ENCODE peak calls at places on chromosome 21, in six cellular contexts. Y is fibroblast of gingiva; C is GF-D8; O is fibroblast of mammary gland; H is stimulated activated CD4-positive, alpha-beta T cell treated with anti-CD3 and anti-CD28 coated beads, Interleukin-12 subunit alpha, Interleukin-12 subunit beta, amount 100 ng/mL, for 48 hours; F is activated CD4-positive, CD25-positive, alpha-beta regulatory T cell treated with anti-CD3 and anti-CD28 coated beads, Interleukin-2, amount 50 U/mL, for 72 hours. N is an unnamed sample.

GRCh38 chr21:17793675-17794123 is 25.5 kb downstream of the C21orf91 start:
- DNase-seq in F (no peak), H (no peak), C (no peak), Y (peak; percentile 51), O (peak; percentile 53), N (no peak)

GRCh38 chr21:45508607-45509565 is 33.4 kb downstream of the SLC19A1 start:
- DNase-seq in F (no peak), O (peak; percentile 15), C (no peak), Y (no peak), H (no peak), N (peak; percentile 69)

GRCh38 chr21:38821248-38821647 is 15.5 kb downstream of the ETS2 start:
- DNase-seq in O (no peak), Y (no peak), H (no peak), C (no peak), F (no peak), N (no peak)

GRCh38 chr21:33324311-33325221 is at the start of gene IFNAR1:
- DNase-seq in C (peak; percentile 99), H (peak; percentile 99), O (peak; percentile 97), F (peak; percentile 98), Y (peak; percentile 99), N (peak; percentile 99)

GRCh38 chr21:42583150-42583991 is 69.7 kb downstream of the SLC37A1 start:
- DNase-seq in F (peak; percentile 20), O (no peak), C (no peak), H (no peak), Y (no peak), N (no peak)

GRCh38 chr21:44024895-44025353 is 12.8 kb downstream of the TRAPPC10 start:
- DNase-seq in O (peak; percentile 76), Y (peak; percentile 66), C (peak; percentile 82), F (no peak), H (no peak), N (no peak)

GRCh38 chr21:45489480-45489982 is 52.7 kb downstream of the SLC19A1 start:
- DNase-seq in F (no peak), C (no peak), Y (no peak), O (no peak), H (no peak), N (no peak)

GRCh38 chr21:27206368-27206982 is 239.6 kb upstream of the ADAMTS5 start:
- DNase-seq in F (no peak), H (no peak), C (no peak), Y (peak; percentile 14), O (no peak), N (no peak)

GRCh38 chr21:27648560-27648959 is 681.7 kb upstream of the ADAMTS5 start:
- DNase-seq in F (no peak), O (peak; percentile 92), H (no peak), Y (peak; percentile 79), C (no peak), N (no peak)

GRCh38 chr21:35565204-35565611 is 495.1 kb downstream of the SETD4 start:
- DNase-seq in Y (peak; percentile 67), O (peak; percentile 95), F (no peak), H (no peak), C (no peak), N (no peak)

GRCh38 chr21:45427331-45428271 is 22.6 kb downstream of the COL18A1 start:
- DNase-seq in Y (peak; percentile 81), O (peak; percentile 99), F (no peak), H (no peak), C (no peak), N (no peak)

GRCh38 chr21:14877581-14878228 is 187.1 kb downstream of the NRIP1 start:
- DNase-seq in C (no peak), F (no peak), O (peak; percentile 77), Y (no peak), H (no peak), N (no peak)

GRCh38 chr21:41170442-41170841 is 2.5 kb downstream of the BACE2 start:
- DNase-seq in C (no peak), Y (no peak), H (no peak), O (peak; percentile 46), F (no peak), N (no peak)

GRCh38 chr21:44965251-44966022 is 25.6 kb downstream of the SLX9 start:
- DNase-seq in C (peak; percentile 55), Y (peak; percentile 9), H (peak; percentile 23), O (peak; percentile 80), F (no peak), N (no peak)

GRCh38 chr21:34181418-34181817 is 108.0 kb downstream of the MRPS6 start:
- DNase-seq in O (no peak), Y (no peak), C (no peak), H (no peak), F (no peak), N (no peak)

GRCh38 chr21:34992736-34993135 is 56.4 kb downstream of the RUNX1 start:
- DNase-seq in O (peak; percentile 40), C (no peak), H (no peak), F (no peak), Y (peak; percentile 91), N (no peak)

GRCh38 chr21:42044871-42045495 is 26.1 kb upstream of the UMODL1 start:
- DNase-seq in Y (no peak), C (no peak), H (no peak), O (no peak), F (no peak), N (no peak)

GRCh38 chr21:39313042-39313456 is 383 bp downstream of the BRWD1 start:
- DNase-seq in O (no peak), Y (no peak), C (peak; percentile 37), H (no peak), F (no peak), N (no peak)

GRCh38 chr21:46071082-46071481 is 26.8 kb upstream of the COL6A2 start:
- DNase-seq in C (no peak), H (no peak), F (peak; percentile 5), O (no peak), Y (no peak), N (peak; percentile 43)

GRCh38 chr21:15124731-15125130 is 59.9 kb upstream of the NRIP1 start:
- DNase-seq in Y (no peak), H (no peak), C (no peak), O (no peak), F (no peak), N (no peak)

GRCh38 chr21:43712268-43712942 is 6.5 kb upstream of the PDXK start:
- DNase-seq in Y (no peak), F (no peak), O (no peak), H (no peak), C (no peak), N (no peak)

GRCh38 chr21:46081022-46081861 is 16.7 kb upstream of the COL6A2 start:
- DNase-seq in O (no peak), Y (no peak), F (peak; percentile 25), C (no peak), H (no peak), N (peak; percentile 67)

GRCh38 chr21:42624095-42624830 is 29.2 kb upstream of the PDE9A start:
- DNase-seq in H (no peak), F (no peak), C (no peak), O (no peak), Y (no peak), N (no peak)

GRCh38 chr21:38326899-38327298 is 70.1 kb downstream of the KCNJ15 start:
- DNase-seq in F (no peak), O (no peak), Y (no peak), C (no peak), H (no peak), N (no peak)

GRCh38 chr21:27633631-27634030 is 666.7 kb upstream of the ADAMTS5 start:
- DNase-seq in O (no peak), F (no peak), H (no peak), Y (peak; percentile 62), C (no peak), N (no peak)

GRCh38 chr21:38984568-38984967 is 178.8 kb downstream of the ETS2 start:
- DNase-seq in C (peak; percentile 85), Y (peak; percentile 58), O (peak; percentile 75), H (no peak), F (no peak), N (no peak)

GRCh38 chr21:19724081-19724480 is 1274.1 kb upstream of the NCAM2 start:
- DNase-seq in C (no peak), F (no peak), H (no peak), Y (no peak), O (no peak), N (no peak)

GRCh38 chr21:37496972-37497371 is 130.4 kb downstream of the DYRK1A start:
- DNase-seq in C (no peak), F (no peak), Y (no peak), H (no peak), O (peak; percentile 25), N (no peak)

GRCh38 chr21:32525282-32525681 is 60.0 kb downstream of the TCP10L start:
- DNase-seq in H (no peak), Y (no peak), F (no peak), C (no peak), O (no peak), N (no peak)

GRCh38 chr21:43762303-43763128 is 13.6 kb downstream of the CSTB start:
- DNase-seq in O (no peak), H (no peak), F (no peak), Y (no peak), C (no peak), N (no peak)

GRCh38 chr21:45460011-45460565 is 55.1 kb downstream of the COL18A1 start:
- DNase-seq in F (no peak), C (no peak), Y (no peak), H (no peak), O (no peak), N (no peak)

GRCh38 chr21:40925481-40925880 is 78.5 kb upstream of the DSCAM start:
- DNase-seq in O (no peak), C (no peak), F (no peak), H (no peak), Y (no peak), N (no peak)

GRCh38 chr21:33644383-33645074 is 2.2 kb downstream of the ITSN1 start:
- DNase-seq in C (peak; percentile 50), H (no peak), O (peak; percentile 82), Y (peak; percentile 75), F (no peak), N (no peak)

GRCh38 chr21:37532868-37533780 is 166.6 kb downstream of the DYRK1A start:
- DNase-seq in F (no peak), H (peak; percentile 2), C (no peak), Y (no peak), O (peak; percentile 59), N (no peak)

GRCh38 chr21:32392880-32393676 is at the start of gene URB1:
- DNase-seq in F (peak; percentile 98), H (peak; percentile 94), C (peak; percentile 77), Y (peak; percentile 78), O (peak; percentile 71), N (peak; percentile 85)

GRCh38 chr21:32135401-32136363 is 143.2 kb downstream of the MIS18A start:
- DNase-seq in F (no peak), C (no peak), O (peak; percentile 70), Y (peak; percentile 52), H (no peak), N (no peak)

GRCh38 chr21:35217504-35218060 is 168.5 kb upstream of the RUNX1 start:
- DNase-seq in H (no peak), C (no peak), F (no peak), O (peak; percentile 85), Y (peak; percentile 50), N (no peak)

N was measured in type B pancreatic cell.